ENCODE peak calls at places on chromosome 17, in five cellular contexts. C is kidney epithelial cell, U is fibroblast of pulmonary artery, E is nephron progenitor cell, Q is neural progenitor cell. S is an unnamed sample.
A peak's percentile ranks its signal among the peaks of the same experiment; 100 is the strongest.

GRCh38 chr17:76147211-76148014 is 6.4 kb upstream of the FOXJ1 start:
- DNase-seq in Q (no peak), U (peak; percentile 53), E (no peak), C (no peak), S (no peak)

GRCh38 chr17:67478266-67479118 is 101.4 kb downstream of the PITPNC1 start:
- DNase-seq in Q (no peak), C (no peak), U (no peak), E (no peak), S (no peak)

GRCh38 chr17:68709995-68710780 is 109.0 kb upstream of the FAM20A start:
- DNase-seq in C (no peak), E (no peak), U (no peak), Q (no peak), S (no peak)

GRCh38 chr17:39668141-39668924 is at the start of gene PNMT:
- DNase-seq in C (no peak), E (peak; percentile 84), Q (peak; percentile 92), U (peak; percentile 61), S (peak; percentile 89)

GRCh38 chr17:31568140-31568938 is 176.9 kb downstream of the RAB11FIP4 start:
- DNase-seq in Q (no peak), E (no peak), U (no peak), C (no peak), S (no peak)

GRCh38 chr17:54948380-54948779 is 20.1 kb downstream of the COX11 start:
- DNase-seq in E (no peak), Q (no peak), U (peak; percentile 73), C (peak; percentile 95), S (no peak)

GRCh38 chr17:74172700-74173099 is 30.8 kb upstream of the RPL38 start:
- DNase-seq in E (no peak), C (no peak), Q (no peak), U (no peak), S (no peak)

GRCh38 chr17:36931096-36931696 is 6.1 kb upstream of the LHX1 start:
- DNase-seq in U (no peak), C (no peak), E (no peak), Q (no peak), S (no peak)

GRCh38 chr17:40086150-40087044 is 14.0 kb downstream of the NR1D1 start:
- DNase-seq in Q (peak; percentile 83), E (peak; percentile 74), U (peak; percentile 56), C (no peak), S (peak; percentile 81)

GRCh38 chr17:28416703-28417311 is 10.8 kb upstream of the SLC46A1 start:
- DNase-seq in C (no peak), Q (peak; percentile 82), E (peak; percentile 58), U (peak; percentile 74), S (peak; percentile 69)

GRCh38 chr17:67467500-67468481 is 90.7 kb downstream of the PITPNC1 start:
- DNase-seq in Q (no peak), U (no peak), C (no peak), E (no peak), S (peak; percentile 60)

GRCh38 chr17:41941158-41941557 is 10.7 kb downstream of the ODAD4 start:
- DNase-seq in C (no peak), E (no peak), Q (no peak), U (no peak), S (no peak)

GRCh38 chr17:11671151-11671550 is 72.9 kb downstream of the DNAH9 start:
- DNase-seq in E (no peak), Q (no peak), C (no peak), U (no peak), S (no peak)

GRCh38 chr17:82196273-82196672 is 16.4 kb downstream of the CCDC57 start:
- DNase-seq in Q (no peak), E (no peak), C (no peak), U (no peak), S (no peak)

GRCh38 chr17:5826384-5826783 is 242.1 kb upstream of the NLRP1 start:
- DNase-seq in C (no peak), Q (no peak), E (no peak), U (no peak), S (no peak)

GRCh38 chr17:57876866-57877237 is 27.0 kb upstream of the MRPS23 start:
- DNase-seq in E (no peak), C (no peak), Q (no peak), U (no peak), S (no peak)

GRCh38 chr17:41544935-41545334 is 16.8 kb upstream of the KRT19 start:
- DNase-seq in E (no peak), C (no peak), U (no peak), Q (no peak), S (no peak)

GRCh38 chr17:66778531-66778930 is 56.4 kb upstream of the CACNG5 start:
- DNase-seq in E (no peak), Q (no peak), C (no peak), U (no peak), S (no peak)

GRCh38 chr17:81192386-81193050 is 26.5 kb upstream of the AATK start:
- DNase-seq in U (no peak), Q (peak; percentile 16), C (no peak), E (no peak), S (no peak)

GRCh38 chr17:81194941-81195901 is 27.5 kb downstream of the CEP131 start:
- DNase-seq in C (no peak), U (no peak), Q (no peak), E (no peak), S (no peak)

GRCh38 chr17:81193051-81193410 is 27.0 kb upstream of the AATK start:
- DNase-seq in E (no peak), Q (no peak), C (no peak), U (no peak), S (no peak)

GRCh38 chr17:81194225-81194760 is 28.3 kb upstream of the AATK start:
- DNase-seq in Q (no peak), C (no peak), U (no peak), E (no peak), S (no peak)

DNA sequence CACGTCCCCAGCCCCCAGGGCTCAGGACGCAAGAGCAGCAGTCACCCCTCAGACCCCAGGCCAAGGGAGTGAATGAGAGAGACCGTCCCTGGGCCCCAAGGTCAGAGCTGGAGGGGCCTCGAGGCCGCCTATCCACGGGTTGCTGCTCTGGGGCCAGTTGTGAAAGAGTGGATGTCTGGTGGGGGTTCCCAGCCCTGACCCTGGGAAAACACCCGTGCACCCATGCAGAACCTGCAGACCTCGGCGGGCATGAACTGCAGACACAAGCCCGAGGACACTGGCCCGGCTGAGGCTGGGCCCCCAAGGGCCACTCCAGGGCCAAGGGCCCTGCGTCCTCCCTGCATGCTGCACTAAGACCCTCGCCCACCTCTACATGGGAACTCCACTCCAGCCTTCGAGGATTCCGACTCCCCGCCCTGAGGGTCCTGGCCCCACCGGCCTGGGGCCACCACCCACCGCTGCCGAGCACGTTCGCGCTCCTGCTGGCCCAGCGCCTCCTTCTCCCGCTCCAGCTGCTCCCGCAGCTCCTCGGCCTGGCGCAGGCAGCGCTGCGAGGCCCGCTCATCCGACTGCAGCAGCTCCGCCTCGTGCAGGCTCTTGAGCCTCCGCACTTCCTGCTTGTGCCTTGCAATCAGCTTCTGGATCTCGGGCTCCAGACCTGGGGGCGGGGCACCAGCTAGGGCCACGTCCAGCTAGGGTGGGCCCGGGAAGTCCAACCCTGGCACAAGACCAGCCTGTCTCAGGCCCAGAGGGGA is 27.6 kb upstream of the AATK start:
- DNase-seq in Q (no peak), U (no peak), C (no peak), E (no peak), S (peak; percentile 83)
- TF ChIP-seq CTCF in Q (no peak), U (no peak), C (no peak), E (no peak), S (no peak)

DNA sequence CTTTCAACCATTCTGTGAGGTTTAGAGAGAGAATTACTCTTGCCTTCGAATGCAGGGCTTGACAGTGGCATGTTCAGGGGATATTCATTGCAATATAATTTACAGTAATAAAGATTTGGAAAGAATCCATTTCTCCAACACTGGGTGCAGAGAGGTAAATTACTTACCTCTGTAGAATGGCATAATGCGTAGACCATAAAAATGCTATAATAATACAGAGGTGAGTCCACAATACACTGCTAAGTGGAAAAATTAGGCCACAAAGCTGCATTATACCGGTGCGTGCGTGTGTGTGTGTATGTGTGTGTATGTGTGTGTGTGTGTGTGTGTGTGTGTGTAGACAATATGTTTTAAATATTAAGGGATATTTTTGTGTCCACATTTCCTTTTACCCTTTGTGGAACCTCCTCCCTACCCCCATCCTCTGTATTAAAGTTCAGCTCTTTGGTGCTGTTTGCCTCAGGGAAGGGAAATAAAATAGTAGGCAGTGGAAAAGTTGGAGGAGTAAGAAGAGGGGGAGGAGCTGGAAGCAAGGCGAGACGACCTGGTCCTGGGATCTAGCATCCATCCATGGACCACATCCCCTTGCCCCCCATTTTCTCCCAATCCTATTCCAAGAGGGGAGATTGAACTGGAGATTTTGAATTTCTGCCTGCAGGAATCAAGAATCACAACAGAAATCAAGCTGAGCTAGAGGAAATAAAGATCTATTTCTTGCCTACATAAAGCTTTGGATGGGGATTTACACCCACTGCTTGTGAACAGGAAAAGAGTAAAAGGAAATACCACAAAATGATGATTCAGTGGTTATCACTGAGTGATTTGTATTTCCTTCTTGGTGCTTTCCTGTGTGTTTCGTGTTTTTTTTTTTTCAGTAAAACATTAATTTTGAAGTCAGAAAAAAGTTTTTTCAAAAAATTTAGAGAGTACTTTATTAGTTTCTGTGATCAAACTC is 124.8 kb downstream of the RGS9 start:
- DNase-seq in U (peak; percentile 63), E (no peak), C (no peak), Q (no peak), S (no peak)
- TF ChIP-seq CTCF in U (no peak), E (no peak), C (no peak), Q (no peak), S (no peak)

GRCh38 chr17:33562792-33563191 is 269.7 kb upstream of the ASIC2 start:
- DNase-seq in C (no peak), E (no peak), U (peak; percentile 11), Q (peak; percentile 26), S (no peak)
- TF ChIP-seq CTCF in C (no peak), E (no peak), U (peak; percentile 7), Q (peak; percentile 29), S (no peak)

GRCh38 chr17:51165680-51166197 is 472 bp upstream of the NME2 start:
- DNase-seq in Q (peak; percentile 48), E (no peak), U (no peak), C (no peak), S (no peak)

GRCh38 chr17:51164911-51165679 is 1.1 kb upstream of the NME2 start:
- DNase-seq in E (peak; percentile 33), Q (peak; percentile 50), U (no peak), C (no peak), S (no peak)

GRCh38 chr17:51166987-51167931 is 1.0 kb downstream of the NME2 start:
- DNase-seq in Q (peak; percentile 66), U (peak; percentile 41), C (no peak), E (peak; percentile 81), S (peak; percentile 90)

GRCh38 chr17:51169340-51169739 is 3.1 kb downstream of the NME2 start:
- DNase-seq in U (no peak), C (no peak), Q (no peak), E (no peak), S (no peak)

DNA sequence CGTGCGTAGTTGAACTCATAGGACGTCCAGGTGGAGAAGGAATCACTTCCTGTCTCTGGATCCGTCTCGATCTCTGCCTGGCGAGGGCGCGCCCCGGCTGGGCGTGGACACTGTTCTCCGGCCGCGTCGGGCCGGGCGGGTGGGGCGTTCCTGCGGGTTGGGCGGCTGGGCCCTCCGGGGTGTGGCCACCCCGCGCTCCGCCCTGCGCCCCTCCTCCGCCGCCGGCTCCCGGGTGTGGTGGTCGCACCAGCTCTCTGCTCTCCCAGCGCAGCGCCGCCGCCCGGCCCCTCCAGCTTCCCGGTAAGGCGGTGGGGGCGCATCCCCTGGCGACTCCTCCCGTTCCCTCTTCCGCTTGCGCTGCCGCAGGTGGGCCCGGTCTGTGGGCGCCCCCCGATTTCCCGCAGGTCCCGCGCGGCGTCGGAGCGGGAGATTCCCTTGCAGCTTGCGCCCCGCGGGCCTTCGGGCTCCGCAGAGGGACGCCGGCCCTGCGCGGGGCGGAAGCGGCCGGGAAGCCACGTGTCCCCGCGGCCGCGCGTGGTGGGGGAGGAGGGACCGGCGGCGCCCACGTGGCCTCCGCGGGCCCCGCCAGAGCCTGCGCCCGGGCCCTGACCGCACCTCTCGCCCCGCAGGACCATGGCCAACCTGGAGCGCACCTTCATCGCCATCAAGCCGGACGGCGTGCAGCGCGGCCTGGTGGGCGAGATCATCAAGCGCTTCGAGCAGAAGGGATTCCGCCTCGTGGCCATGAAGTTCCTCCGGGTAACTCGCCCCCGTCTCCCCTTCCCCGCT is at the start of gene NME2:
- DNase-seq in E (peak; percentile 93), Q (peak; percentile 93), U (peak; percentile 80), C (peak; percentile 39), S (peak; percentile 97)
- TF ChIP-seq CTCF in E (no peak), Q (no peak), U (no peak), C (no peak), S (peak; percentile 3)